ENCODE peak calls at places on chromosomes 13 and 19, in nine cellular contexts. S is NCI-H1930; Q is CD8-positive, alpha-beta memory T cell; V is A673; F is heart left ventricle; J is cardiac muscle cell; O is bronchial epithelial cell; X is astrocyte; P is hypothalamus. C is an unnamed sample.

GRCh38 chr19:38990949-38991697 is 15.6 kb upstream of the FBXO17 start:
- DNase-seq in J (no peak), F (no peak), S (no peak), P (no peak), V (no peak), O (no peak), X (no peak), Q (no peak), C (no peak)

GRCh38 chr13:50456111-50456510 is 387.4 kb downstream of the DLEU7 start:
- DNase-seq in S (no peak), J (no peak), P (no peak), F (no peak), X (peak; percentile 40), Q (no peak), O (no peak), V (no peak), C (no peak)

GRCh38 chr13:110507678-110508381 is 53.7 kb downstream of the RAB20 start:
- DNase-seq in F (peak; percentile 82), V (no peak), Q (no peak), S (no peak), X (no peak), P (no peak), J (no peak), O (peak; percentile 6), C (no peak)

GRCh38 chr19:33302175-33302973 is at the start of gene CEBPA:
- DNase-seq in J (peak; percentile 95), X (peak; percentile 55), S (peak; percentile 93), O (peak; percentile 59), V (peak; percentile 87), Q (peak; percentile 52), F (peak; percentile 75), P (peak; percentile 84), C (no peak)

GRCh38 chr13:85497652-85498051 is 301.6 kb downstream of the SLITRK6 start:
- DNase-seq in X (peak; percentile 99), J (no peak), Q (no peak), V (no peak), S (no peak), P (no peak), F (no peak), O (peak; percentile 82), C (peak; percentile 60)

GRCh38 chr13:50720856-50721663 is 122.4 kb downstream of the DLEU7 start:
- DNase-seq in S (no peak), Q (no peak), F (no peak), X (peak; percentile 43), J (no peak), O (peak; percentile 58), V (no peak), P (no peak), C (no peak)

GRCh38 chr13:89541091-89542030 is 1806.1 kb upstream of the MIR17HG start:
- DNase-seq in S (no peak), P (no peak), O (no peak), J (no peak), X (no peak), Q (no peak), V (no peak), F (no peak), C (no peak)

GRCh38 chr19:13778847-13779246 is 4.6 kb downstream of the C19orf53 start:
- DNase-seq in O (no peak), Q (no peak), S (no peak), V (no peak), P (no peak), F (no peak), J (no peak), X (no peak), C (no peak)

GRCh38 chr19:15666883-15667282 is 6.0 kb upstream of the CYP4F12 start:
- DNase-seq in X (no peak), O (no peak), S (no peak), P (no peak), J (no peak), Q (no peak), F (no peak), V (no peak), C (no peak)

GRCh38 chr19:16527971-16528521 is 14.2 kb downstream of the CHERP start:
- DNase-seq in Q (peak; percentile 24), J (peak; percentile 20), S (no peak), P (no peak), X (no peak), F (no peak), O (no peak), V (peak; percentile 42), C (no peak)

GRCh38 chr13:33678084-33678483 is 139.9 kb upstream of the RFC3 start:
- DNase-seq in V (peak; percentile 25), S (no peak), X (no peak), O (no peak), P (no peak), F (no peak), Q (no peak), J (no peak), C (no peak)

GRCh38 chr19:17235618-17236413 is 9.8 kb downstream of the OCEL1 start:
- DNase-seq in J (peak; percentile 84), F (peak; percentile 70), P (peak; percentile 40), Q (peak; percentile 65), O (peak; percentile 56), S (peak; percentile 25), V (peak; percentile 80), X (peak; percentile 68), C (no peak)

C was measured in epithelial cell of prostate.